ENCODE peak calls at places on chromosome 10, in nine cellular contexts. S is A549, Y is left lung, G is brain microvascular endothelial cell, C is stomach, R is neural crest cell, O is mammary epithelial cell, Q is H1, M is cardiac fibroblast. V is an unnamed sample.

GRCh38 chr10:93815304-93816091 is 57.8 kb downstream of the LGI1 start:
- DNase-seq in Q (no peak), Y (no peak), O (peak), S (no peak), G (peak), M (no peak), R (peak), C (no peak), V (no peak)

GRCh38 chr10:116274141-116274861 is 1.3 kb upstream of the GFRA1 start:
- DNase-seq in S (peak), Y (no peak), Q (peak), M (no peak), O (no peak), G (no peak), C (no peak), R (peak), V (no peak)

GRCh38 chr10:15427836-15428414 is 56.8 kb upstream of the FAM171A1 start:
- DNase-seq in S (peak), C (no peak), Y (no peak), R (no peak), G (peak), O (peak), M (peak), Q (no peak), V (no peak)

GRCh38 chr10:121873236-121873635 is 54.6 kb downstream of the ATE1 start:
- DNase-seq in S (no peak), Y (no peak), Q (no peak), C (no peak), R (no peak), G (no peak), O (no peak), M (peak), V (no peak)

GRCh38 chr10:114577133-114577532 is 80.9 kb downstream of the ABLIM1 start:
- DNase-seq in Y (no peak), C (no peak), R (no peak), O (peak), G (peak), M (peak), Q (no peak), S (peak), V (no peak)

GRCh38 chr10:125812128-125812527 is 10.9 kb downstream of the UROS start:
- DNase-seq in C (no peak), S (peak), Q (no peak), G (peak), O (no peak), Y (no peak), M (peak), R (no peak), V (no peak)

GRCh38 chr10:73262105-73262730 is 9.8 kb upstream of the MRPS16 start:
- DNase-seq in Q (no peak), M (peak), S (peak), O (peak), C (no peak), R (no peak), G (peak), Y (no peak), V (no peak)

GRCh38 chr10:125004571-125005311 is 62.8 kb downstream of the ZRANB1 start:
- DNase-seq in G (no peak), Y (peak), O (no peak), Q (no peak), R (no peak), S (no peak), C (peak), M (no peak), V (peak)

GRCh38 chr10:132898391-132899053 is 43.8 kb downstream of the CFAP46 start:
- DNase-seq in R (no peak), Y (peak), S (no peak), M (no peak), C (no peak), Q (no peak), O (no peak), G (no peak), V (no peak)

GRCh38 chr10:4257939-4258465 is 473.0 kb upstream of the KLF6 start:
- DNase-seq in Y (no peak), G (no peak), C (no peak), M (no peak), Q (no peak), S (no peak), O (no peak), R (no peak), V (no peak)

GRCh38 chr10:105262666-105263065 is 621.6 kb downstream of the SORCS3 start:
- DNase-seq in S (no peak), Y (no peak), M (no peak), Q (no peak), O (no peak), R (no peak), G (no peak), C (no peak), V (no peak)

GRCh38 chr10:116882631-116883030 is 33.3 kb downstream of the ENO4 start:
- DNase-seq in G (no peak), Y (no peak), Q (no peak), M (no peak), O (no peak), S (no peak), C (no peak), R (no peak), V (no peak)

GRCh38 chr10:75202321-75203096 is 8.1 kb upstream of the VDAC2 start:
- DNase-seq in G (peak), Y (peak), Q (no peak), R (no peak), M (peak), C (peak), O (no peak), S (peak), V (no peak)

GRCh38 chr10:56586391-56586790 is 225.3 kb upstream of the ZWINT start:
- DNase-seq in R (no peak), G (no peak), Q (peak), S (no peak), Y (no peak), M (no peak), O (peak), C (no peak), V (no peak)

GRCh38 chr10:7795605-7796004 is 7.6 kb downstream of the ATP5F1C start:
- DNase-seq in Q (no peak), C (no peak), R (no peak), O (no peak), S (no peak), M (peak), Y (no peak), G (peak), V (no peak)

GRCh38 chr10:71974489-71975011 is 10.4 kb downstream of the CHST3 start:
- DNase-seq in Y (no peak), O (peak), M (peak), C (no peak), Q (no peak), S (peak), R (no peak), G (peak), V (no peak)

GRCh38 chr10:112026438-112026837 is 157.1 kb downstream of the GPAM start:
- DNase-seq in S (no peak), G (no peak), R (no peak), C (no peak), Q (no peak), Y (no peak), M (no peak), O (no peak), V (no peak)
- TF ChIP-seq CTCF in S (no peak), G (no peak), R (peak), C (no peak), Q (peak), Y (no peak), M (no peak), O (peak), V (no peak)

GRCh38 chr10:43374194-43374593 is 2.8 kb downstream of the FXYD4 start:
- DNase-seq in Y (no peak), R (no peak), O (no peak), Q (no peak), S (no peak), M (no peak), G (no peak), C (no peak), V (peak)

GRCh38 chr10:43376828-43377227 is 5.4 kb downstream of the FXYD4 start:
- DNase-seq in C (no peak), S (no peak), R (no peak), M (no peak), Y (peak), O (no peak), G (no peak), Q (no peak), V (peak)

GRCh38 chr10:43375401-43376020 is 4.1 kb downstream of the FXYD4 start:
- DNase-seq in G (no peak), Y (peak), Q (no peak), M (no peak), O (no peak), C (peak), S (no peak), R (no peak), V (peak)

GRCh38 chr10:43376046-43376635 is 4.7 kb downstream of the FXYD4 start:
- DNase-seq in G (no peak), M (no peak), Y (no peak), O (no peak), Q (no peak), R (no peak), C (no peak), S (no peak), V (peak)

DNA sequence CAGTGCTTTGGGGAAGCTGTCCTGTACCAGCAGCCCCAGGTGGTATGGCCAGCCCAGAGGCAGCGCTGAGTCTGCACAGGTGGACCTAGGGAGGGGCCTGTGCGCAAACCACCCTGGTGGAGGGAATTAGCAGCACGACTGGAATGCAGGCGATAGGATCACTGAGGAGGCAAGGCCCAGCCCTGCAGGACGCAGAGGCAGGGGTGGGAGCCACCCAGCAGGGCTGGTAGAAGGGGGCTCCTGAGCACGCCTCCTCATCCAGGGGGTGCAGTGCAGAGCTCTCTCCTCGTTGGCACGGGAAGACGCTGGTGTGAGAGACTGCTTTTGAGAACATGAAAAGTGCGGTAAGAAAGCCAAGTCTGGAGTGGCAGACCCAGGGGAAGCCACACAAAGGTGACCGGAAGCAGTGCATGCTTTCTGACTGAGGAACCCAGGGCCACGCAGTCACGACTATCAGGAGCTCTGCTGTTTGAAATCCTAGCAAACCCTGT is 6.0 kb downstream of the FXYD4 start:
- DNase-seq in G (no peak), M (no peak), Y (peak), R (no peak), C (peak), S (no peak), Q (peak), O (no peak), V (peak)
- TF ChIP-seq CTCF in G (no peak), M (no peak), Y (no peak), R (peak), C (peak), S (no peak), Q (peak), O (no peak), V (peak)

GRCh38 chr10:18211862-18212261 is 71.6 kb downstream of the CACNB2 start:
- DNase-seq in C (no peak), Y (no peak), O (no peak), Q (no peak), G (no peak), M (no peak), R (no peak), S (no peak), V (no peak)

GRCh38 chr10:18214692-18215563 is 74.7 kb downstream of the CACNB2 start:
- DNase-seq in G (peak), C (no peak), O (peak), M (peak), R (peak), S (peak), Q (peak), Y (no peak), V (no peak)

GRCh38 chr10:18219096-18219495 is 78.9 kb downstream of the CACNB2 start:
- DNase-seq in Q (no peak), O (no peak), M (peak), G (no peak), R (no peak), Y (no peak), C (no peak), S (no peak), V (no peak)

GRCh38 chr10:18217577-18217976 is 77.4 kb downstream of the CACNB2 start:
- DNase-seq in M (no peak), S (no peak), O (no peak), R (no peak), C (no peak), Q (no peak), G (no peak), Y (no peak), V (no peak)

DNA sequence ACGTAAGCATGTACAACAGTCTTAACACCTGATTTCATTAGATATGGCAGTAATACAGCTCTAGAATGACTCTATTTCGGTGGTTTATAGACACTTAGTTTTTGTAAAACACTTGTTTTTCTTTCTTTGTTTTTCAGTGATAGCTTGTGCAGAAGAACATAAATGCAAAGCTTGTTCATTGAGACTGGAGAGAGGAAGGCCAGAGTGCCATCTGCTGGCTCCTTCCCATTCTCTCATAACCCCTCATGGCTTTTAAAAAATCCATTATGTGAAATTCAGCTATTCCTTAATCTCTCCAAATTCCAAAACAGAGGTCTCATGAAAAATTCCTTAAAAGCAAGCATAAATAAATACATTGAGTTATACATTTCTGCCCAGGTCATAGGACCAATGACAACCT is 76.3 kb downstream of the CACNB2 start:
- DNase-seq in M (peak), Q (no peak), G (peak), R (no peak), O (no peak), S (peak), Y (no peak), C (no peak), V (no peak)
- TF ChIP-seq CTCF in M (peak), Q (peak), G (peak), R (peak), O (peak), S (peak), Y (no peak), C (no peak), V (peak)

GRCh38 chr10:123996302-123996701 is 97.1 kb downstream of the CHST15 start:
- DNase-seq in M (no peak), Q (no peak), Y (no peak), R (no peak), O (no peak), S (no peak), G (no peak), C (no peak), V (peak)
- TF ChIP-seq CTCF in M (no peak), Q (no peak), Y (no peak), R (no peak), O (no peak), S (no peak), G (no peak), C (no peak), V (no peak)

DNA sequence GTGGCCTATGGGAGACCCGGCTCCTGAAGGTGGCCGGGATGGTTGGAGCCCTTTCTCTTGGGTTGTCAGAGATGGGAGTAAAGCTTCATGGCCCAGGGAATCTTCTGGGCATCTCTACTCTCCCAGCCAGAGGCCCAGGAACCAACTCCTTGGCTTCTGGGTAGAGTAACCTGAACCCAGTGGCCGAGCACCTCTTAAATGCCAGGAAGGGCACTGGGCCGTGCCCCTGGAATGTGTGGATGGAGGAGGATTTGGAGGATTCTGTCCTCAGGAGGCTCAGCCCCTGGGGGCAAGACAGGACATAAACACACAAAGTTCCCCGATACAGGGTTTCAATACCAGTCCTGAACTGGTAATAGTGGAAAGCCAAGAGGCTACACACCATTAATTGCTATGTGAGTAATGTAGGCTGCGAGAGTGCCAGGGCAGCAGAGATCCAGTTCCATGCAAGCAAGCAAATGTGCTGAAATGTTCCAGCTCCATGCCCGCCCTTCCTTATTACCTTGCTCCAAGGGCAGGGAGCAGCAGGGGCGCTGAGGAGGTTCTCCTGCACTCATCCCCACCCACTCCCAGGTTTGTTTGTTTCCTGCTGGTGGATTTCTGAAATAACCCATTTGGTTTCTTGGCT is 1.2 kb downstream of the PALD1 start:
- DNase-seq in Q (peak), G (no peak), R (no peak), Y (no peak), O (no peak), M (no peak), S (no peak), C (no peak), V (no peak)
- TF ChIP-seq CTCF in Q (no peak), G (no peak), R (no peak), Y (no peak), O (no peak), M (no peak), S (no peak), C (no peak), V (no peak)

DNA sequence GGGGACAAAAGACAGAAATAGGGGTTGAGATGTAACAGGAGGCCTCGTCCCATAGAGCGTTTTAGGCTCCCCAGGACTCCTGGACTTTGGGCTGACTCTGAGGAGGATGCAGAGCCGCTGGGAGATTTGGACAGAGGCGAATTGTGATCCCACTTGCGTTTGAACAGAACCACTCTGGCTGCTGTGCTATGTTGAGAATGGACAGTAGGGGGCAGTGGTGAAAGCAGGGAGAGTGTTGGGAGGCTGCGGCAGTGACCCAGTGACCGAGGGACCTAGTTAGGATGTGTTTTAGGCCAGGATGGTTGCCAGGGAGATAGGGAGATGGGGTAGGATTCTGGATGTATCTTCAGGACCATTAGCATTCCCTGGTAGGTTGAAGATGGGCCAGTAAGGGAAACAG is 271.6 kb downstream of the CCDC3 start:
- DNase-seq in M (no peak), S (no peak), O (no peak), G (no peak), R (peak), Y (no peak), C (no peak), Q (peak), V (no peak)
- TF ChIP-seq CTCF in M (peak), S (no peak), O (peak), G (peak), R (peak), Y (peak), C (no peak), Q (peak), V (peak)

GRCh38 chr10:34732926-34733325 is 82.2 kb downstream of the PARD3 start:
- DNase-seq in Q (no peak), S (peak), G (no peak), C (no peak), R (no peak), M (peak), O (peak), Y (no peak), V (no peak)
- TF ChIP-seq CTCF in Q (peak), S (peak), G (peak), C (no peak), R (peak), M (peak), O (no peak), Y (no peak), V (peak)

GRCh38 chr10:88565072-88565471 is 18.0 kb downstream of the RNLS start:
- DNase-seq in Y (no peak), O (peak), M (peak), R (no peak), S (peak), C (no peak), G (no peak), Q (no peak), V (no peak)
- TF ChIP-seq CTCF in Y (peak), O (peak), M (peak), R (peak), S (peak), C (peak), G (no peak), Q (peak), V (peak)

GRCh38 chr10:11437391-11438241 is 173.8 kb downstream of the USP6NL start:
- DNase-seq in S (no peak), Q (peak), R (no peak), C (no peak), M (no peak), G (no peak), Y (no peak), O (no peak), V (no peak)
- TF ChIP-seq CTCF in S (no peak), Q (peak), R (no peak), C (no peak), M (no peak), G (no peak), Y (no peak), O (no peak), V (no peak)

V was measured in chondrocyte.